ENCODE peak calls at places on chromosomes 5 and 9, in nine cellular contexts. G is stimulated activated CD4-positive, alpha-beta T cell treated with anti-CD3 and anti-CD28 coated beads, Interleukin-1b, Interleukin-23, amount 100 ng/mL, for 24 hours; A is adipocyte; L is skeletal muscle cell; Q is activated T-cell treated with anti-CD3 and anti-CD28 coated beads for 4 hours; S is NCI-H1417 treated with DMSO at 0.1 percent for 48 hours; T is body of pancreas; X is IMR-90; V is omental fat pad. P is an unnamed sample.

GRCh38 chr9:136533775-136534157 is 12.1 kb downstream of the NOTCH1 start:
- DNase-seq in G (no peak), A (no peak), L (no peak), Q (peak; percentile 74), S (no peak), T (no peak), X (no peak), V (no peak), P (no peak)

GRCh38 chr5:137622850-137623249 is 113.0 kb downstream of the KLHL3 start:
- DNase-seq in G (no peak), A (peak; percentile 18), L (no peak), Q (no peak), S (no peak), T (peak; percentile 94), X (no peak), V (no peak), P (no peak)

GRCh38 chr9:107051392-107051791 is 188.4 kb downstream of the ZNF462 start:
- DNase-seq in G (no peak), A (no peak), L (no peak), Q (no peak), S (no peak), T (no peak), X (no peak), V (no peak), P (no peak)

GRCh38 chr9:131402073-131402472 is 8.2 kb downstream of the PRRC2B start:
- DNase-seq in G (no peak), A (no peak), L (no peak), Q (no peak), S (no peak), T (no peak), X (peak; percentile 83), V (no peak), P (no peak)

GRCh38 chr5:172453986-172454354 is 355 bp downstream of the SH3PXD2B start:
- DNase-seq in G (no peak), A (peak; percentile 66), L (no peak), Q (no peak), S (no peak), T (no peak), X (no peak), V (no peak), P (no peak)

GRCh38 chr9:135090081-135090480 is 2.6 kb downstream of the OLFM1 start:
- DNase-seq in G (no peak), A (no peak), L (no peak), Q (no peak), S (no peak), T (no peak), X (no peak), V (no peak), P (no peak)

GRCh38 chr5:169280286-169280685 is 20.7 kb downstream of the SLIT3 start:
- DNase-seq in G (no peak), A (no peak), L (no peak), Q (no peak), S (no peak), T (no peak), X (no peak), V (no peak), P (no peak)

GRCh38 chr9:92055624-92056023 is 59.6 kb downstream of the SPTLC1 start:
- DNase-seq in G (no peak), A (no peak), L (no peak), Q (no peak), S (no peak), T (no peak), X (no peak), V (no peak), P (peak; percentile 37)

GRCh38 chr9:93574091-93574899 is 2.1 kb upstream of the PHF2 start:
- DNase-seq in G (no peak), A (no peak), L (no peak), Q (no peak), S (no peak), T (no peak), X (no peak), V (no peak), P (no peak)

GRCh38 chr9:78393932-78394331 is 97.0 kb downstream of the PSAT1 start:
- DNase-seq in G (no peak), A (no peak), L (no peak), Q (no peak), S (no peak), T (no peak), X (no peak), V (no peak), P (no peak)

GRCh38 chr9:108750656-108751175 is 105.1 kb downstream of the ACTL7B start:
- DNase-seq in G (no peak), A (no peak), L (no peak), Q (no peak), S (no peak), T (no peak), X (no peak), V (no peak), P (no peak)

GRCh38 chr5:124403281-124403680 is 343.2 kb downstream of the ZNF608 start:
- DNase-seq in G (no peak), A (no peak), L (no peak), Q (no peak), S (no peak), T (no peak), X (no peak), V (no peak), P (no peak)

GRCh38 chr5:30832519-30832918 is 361.0 kb upstream of the CDH6 start:
- DNase-seq in G (no peak), A (no peak), L (no peak), Q (no peak), S (no peak), T (no peak), X (no peak), V (no peak), P (no peak)

GRCh38 chr5:59287361-59287760 is 606.2 kb downstream of the PDE4D start:
- DNase-seq in G (no peak), A (no peak), L (no peak), Q (no peak), S (no peak), T (peak; percentile 15), X (no peak), V (no peak), P (no peak)

GRCh38 chr5:148910216-148910615 is 83.8 kb downstream of the ADRB2 start:
- DNase-seq in G (no peak), A (no peak), L (no peak), Q (no peak), S (no peak), T (no peak), X (no peak), V (no peak), P (no peak)

GRCh38 chr5:132459983-132460834 is 30.4 kb downstream of the IRF1 start:
- DNase-seq in G (no peak), A (no peak), L (no peak), Q (no peak), S (no peak), T (peak; percentile 43), X (no peak), V (no peak), P (no peak)

GRCh38 chr9:136963341-136963740 is 11.3 kb downstream of the LCN12 start:
- DNase-seq in G (no peak), A (no peak), L (no peak), Q (no peak), S (no peak), T (no peak), X (no peak), V (no peak), P (no peak)

GRCh38 chr5:9898319-9898718 is 268.2 kb upstream of the TAS2R1 start:
- DNase-seq in G (no peak), A (peak; percentile 67), L (peak; percentile 13), Q (no peak), S (no peak), T (peak; percentile 54), X (peak; percentile 49), V (no peak), P (peak; percentile 43)

GRCh38 chr5:1137567-1138444 is 25.9 kb upstream of the SLC12A7 start:
- DNase-seq in G (no peak), A (no peak), L (no peak), Q (no peak), S (no peak), T (no peak), X (no peak), V (no peak), P (no peak)

GRCh38 chr5:76544268-76544926 is 78.8 kb downstream of the F2RL2 start:
- DNase-seq in G (no peak), A (no peak), L (no peak), Q (peak; percentile 36), S (no peak), T (peak; percentile 81), X (peak; percentile 13), V (no peak), P (no peak)

GRCh38 chr5:91787718-91788117 is 404.6 kb upstream of the ARRDC3 start:
- DNase-seq in G (no peak), A (peak; percentile 50), L (no peak), Q (no peak), S (no peak), T (no peak), X (no peak), V (no peak), P (no peak)

GRCh38 chr5:59731829-59732228 is 161.7 kb downstream of the PDE4D start:
- DNase-seq in G (no peak), A (no peak), L (no peak), Q (no peak), S (no peak), T (no peak), X (no peak), V (no peak), P (no peak)

GRCh38 chr5:175129121-175129520 is 314.9 kb downstream of the DRD1 start:
- DNase-seq in G (no peak), A (no peak), L (no peak), Q (no peak), S (no peak), T (no peak), X (no peak), V (no peak), P (no peak)

GRCh38 chr5:160048131-160048530 is 39.2 kb downstream of the TTC1 start:
- DNase-seq in G (no peak), A (no peak), L (no peak), Q (no peak), S (no peak), T (no peak), X (no peak), V (no peak), P (no peak)

GRCh38 chr5:157998021-157998504 is 139.1 kb upstream of the CLINT1 start:
- DNase-seq in G (no peak), A (peak; percentile 43), L (peak; percentile 23), Q (no peak), S (no peak), T (no peak), X (peak; percentile 26), V (no peak), P (no peak)

GRCh38 chr9:88488166-88488565 is 46.8 kb upstream of the NXNL2 start:
- DNase-seq in G (no peak), A (no peak), L (no peak), Q (no peak), S (no peak), T (no peak), X (no peak), V (no peak), P (no peak)

GRCh38 chr9:130537346-130538050 is 41.9 kb upstream of the FUBP3 start:
- DNase-seq in G (no peak), A (no peak), L (no peak), Q (no peak), S (no peak), T (no peak), X (no peak), V (no peak), P (no peak)

GRCh38 chr9:14247577-14247976 is 66.4 kb downstream of the NFIB start:
- DNase-seq in G (no peak), A (no peak), L (no peak), Q (no peak), S (no peak), T (no peak), X (no peak), V (no peak), P (no peak)

GRCh38 chr5:82019342-82020138 is 47.7 kb downstream of the ATG10 start:
- DNase-seq in G (no peak), A (no peak), L (no peak), Q (no peak), S (peak; percentile 17), T (no peak), X (no peak), V (no peak), P (no peak)

GRCh38 chr5:25646421-25647341 is 1001.9 kb upstream of the CDH10 start:
- DNase-seq in G (no peak), A (no peak), L (no peak), Q (no peak), S (no peak), T (no peak), X (no peak), V (no peak), P (no peak)

GRCh38 chr9:132945186-132946130 is 1.0 kb upstream of the TSC1 start:
- DNase-seq in G (no peak), A (no peak), L (no peak), Q (no peak), S (no peak), T (no peak), X (no peak), V (no peak), P (no peak)

P was measured in iPS DF 6.9.